ENCODE peak calls at places on chromosome 17, in four cellular contexts. W is ovary, M is H1, K is heart left ventricle. H is an unnamed sample.

GRCh38 chr17:75590849-75591721 is 3.5 kb downstream of the MYO15B start:
- DNase-seq in M (no peak), W (no peak), K (no peak), H (no peak)

GRCh38 chr17:20993863-20994778 is 48.7 kb downstream of the USP22 start:
- DNase-seq in W (no peak), K (no peak), M (no peak), H (no peak)

GRCh38 chr17:61504697-61505096 is 52.5 kb downstream of the TBX4 start:
- DNase-seq in W (no peak), K (no peak), M (no peak), H (no peak)

GRCh38 chr17:51015145-51015558 is 105.5 kb downstream of the SPAG9 start:
- DNase-seq in K (no peak), M (no peak), W (no peak), H (no peak)

GRCh38 chr17:4270746-4271145 is 7.0 kb upstream of the ANKFY1 start:
- DNase-seq in M (no peak), W (no peak), K (no peak), H (no peak)

GRCh38 chr17:16923904-16924700 is 47.8 kb downstream of the TNFRSF13B start:
- DNase-seq in K (no peak), W (no peak), M (no peak), H (no peak)

GRCh38 chr17:46035112-46035818 is 36.2 kb downstream of the STH start:
- DNase-seq in W (no peak), K (no peak), M (no peak), H (no peak)

GRCh38 chr17:21218101-21218500 is 4.1 kb upstream of the TMEM11 start:
- DNase-seq in W (no peak), M (no peak), K (peak), H (no peak)

GRCh38 chr17:82101301-82101715 is 3.3 kb upstream of the FASN start:
- DNase-seq in K (no peak), M (no peak), W (peak), H (peak)

GRCh38 chr17:44360826-44361225 is 2.8 kb downstream of the FAM171A2 start:
- DNase-seq in W (peak), K (no peak), M (no peak), H (no peak)

GRCh38 chr17:61275395-61275794 is 124.2 kb upstream of the TBX2 start:
- DNase-seq in K (no peak), M (no peak), W (no peak), H (no peak)

GRCh38 chr17:78239489-78239931 is 8.1 kb downstream of the TMEM235 start:
- DNase-seq in W (no peak), K (no peak), M (peak), H (no peak)

GRCh38 chr17:72302735-72303134 is 181.9 kb downstream of the SOX9 start:
- DNase-seq in W (no peak), M (no peak), K (no peak), H (no peak)

GRCh38 chr17:78231991-78232759 is 744 bp downstream of the TMEM235 start:
- DNase-seq in W (no peak), M (peak), K (no peak), H (no peak)

GRCh38 chr17:45833826-45834439 is 10.7 kb upstream of the SPPL2C start:
- DNase-seq in M (no peak), K (no peak), W (no peak), H (no peak)

GRCh38 chr17:61208301-61209098 is 191.1 kb upstream of the TBX2 start:
- DNase-seq in K (no peak), W (no peak), M (no peak), H (no peak)

GRCh38 chr17:58760248-58760647 is 4.6 kb downstream of the PPM1E start:
- DNase-seq in K (no peak), W (no peak), M (no peak), H (no peak)

GRCh38 chr17:65131946-65132345 is 5.2 kb upstream of the RGS9 start:
- DNase-seq in K (no peak), W (no peak), M (no peak), H (no peak)

GRCh38 chr17:66633322-66633965 is 201.5 kb upstream of the CACNG5 start:
- DNase-seq in M (no peak), W (no peak), K (no peak), H (no peak)

GRCh38 chr17:35074711-35075707 is 11.5 kb upstream of the RFFL start:
- DNase-seq in M (no peak), K (no peak), W (no peak), H (no peak)

GRCh38 chr17:28324272-28324745 is 5.3 kb downstream of the TMEM97 start:
- DNase-seq in M (peak), W (no peak), K (no peak), H (no peak)

GRCh38 chr17:72713701-72714100 is 378.8 kb downstream of the SLC39A11 start:
- DNase-seq in M (no peak), W (no peak), K (no peak), H (no peak)

GRCh38 chr17:4235372-4236279 is 28.2 kb downstream of the ANKFY1 start:
- DNase-seq in K (no peak), W (no peak), M (no peak), H (peak)

GRCh38 chr17:37493249-37494027 is 3.7 kb downstream of the DUSP14 start:
- DNase-seq in W (no peak), K (no peak), M (no peak), H (no peak)

GRCh38 chr17:57481901-57482300 is 225.6 kb downstream of the MSI2 start:
- DNase-seq in K (no peak), W (no peak), M (no peak), H (no peak)

GRCh38 chr17:83103200-83103937 is 24.0 kb downstream of the METRNL start:
- DNase-seq in K (no peak), W (peak), M (no peak), H (peak)

GRCh38 chr17:83103938-83104311 is 24.5 kb downstream of the METRNL start:
- DNase-seq in W (no peak), M (no peak), K (no peak), H (no peak)

GRCh38 chr17:83100853-83101391 is 21.5 kb downstream of the METRNL start:
- DNase-seq in M (no peak), K (no peak), W (no peak), H (no peak)

GRCh38 chr17:83100220-83100852 is 20.9 kb downstream of the METRNL start:
- DNase-seq in K (no peak), M (no peak), W (no peak), H (no peak)

DNA sequence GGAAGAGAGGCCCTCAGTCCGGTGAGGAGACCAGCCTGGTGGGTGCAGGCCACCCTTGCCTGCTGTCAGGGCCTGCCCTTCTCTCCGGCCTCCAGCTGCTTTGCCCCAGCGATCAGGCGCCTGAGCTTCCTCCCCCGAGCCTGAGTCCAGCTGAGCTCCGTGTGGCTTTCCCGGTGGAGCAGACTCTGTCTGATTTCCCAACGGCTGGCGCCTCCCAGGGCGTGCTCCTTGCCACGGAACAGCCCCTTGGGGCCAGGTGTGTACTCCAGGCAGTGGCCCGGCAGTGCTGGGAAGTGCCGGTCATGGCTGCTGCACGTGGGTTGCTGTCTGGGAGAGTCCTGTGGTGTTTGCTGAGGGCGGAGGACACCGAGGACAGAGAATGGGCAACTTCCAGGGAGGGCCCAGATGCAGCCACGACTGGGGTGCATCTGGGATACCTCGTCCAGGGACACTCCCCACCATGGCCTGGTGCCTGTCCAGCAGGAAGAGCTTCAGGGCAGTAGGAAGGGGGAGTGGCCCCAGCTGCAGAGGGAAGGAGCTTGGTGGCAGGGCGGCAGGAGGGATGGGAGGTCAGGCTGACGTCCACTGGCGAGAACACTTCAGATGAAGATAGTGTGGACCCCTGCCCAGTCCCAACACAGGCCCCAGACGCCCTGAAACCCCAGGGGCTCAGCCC is 22.5 kb downstream of the METRNL start:
- DNase-seq in K (no peak), M (no peak), W (no peak), H (no peak)
- TF ChIP-seq POLR2A in K (no peak), M (no peak), W (no peak), H (no peak)

GRCh38 chr17:38970804-38971203 is 3.6 kb upstream of the FBXO47 start:
- DNase-seq in M (peak), K (no peak), W (no peak), H (no peak)

GRCh38 chr17:38970128-38970527 is 2.9 kb upstream of the FBXO47 start:
- DNase-seq in M (peak), K (no peak), W (no peak), H (no peak)

GRCh38 chr17:38969281-38969680 is 2.1 kb upstream of the FBXO47 start:
- DNase-seq in M (peak), W (no peak), K (no peak), H (no peak)

DNA sequence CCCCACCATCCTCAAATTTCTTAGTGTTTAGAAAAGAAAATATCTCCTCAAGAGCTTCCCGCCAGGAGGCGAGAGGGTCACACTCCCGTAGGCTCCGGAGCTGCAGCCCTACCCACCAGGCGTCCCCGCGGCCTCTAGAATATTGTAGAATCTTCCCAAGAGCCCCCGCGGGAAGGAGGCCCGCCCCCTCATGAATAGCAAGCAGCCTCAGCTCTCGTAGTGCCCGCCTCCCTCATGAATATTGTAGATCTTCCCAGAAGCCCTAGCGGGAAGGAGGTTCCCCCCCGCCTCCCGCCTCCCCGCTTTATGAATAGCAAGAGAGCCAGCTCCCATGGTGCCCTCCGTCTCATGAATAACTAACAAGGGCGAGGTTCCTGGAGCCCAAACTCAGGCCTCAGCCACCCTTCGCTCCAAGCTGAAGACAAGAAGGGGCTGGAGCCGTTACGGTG is at the start of gene FBXO47:
- DNase-seq in W (peak), M (peak), K (peak), H (peak)
- TF ChIP-seq POLR2A in W (peak), M (peak), K (peak), H (peak)

DNA sequence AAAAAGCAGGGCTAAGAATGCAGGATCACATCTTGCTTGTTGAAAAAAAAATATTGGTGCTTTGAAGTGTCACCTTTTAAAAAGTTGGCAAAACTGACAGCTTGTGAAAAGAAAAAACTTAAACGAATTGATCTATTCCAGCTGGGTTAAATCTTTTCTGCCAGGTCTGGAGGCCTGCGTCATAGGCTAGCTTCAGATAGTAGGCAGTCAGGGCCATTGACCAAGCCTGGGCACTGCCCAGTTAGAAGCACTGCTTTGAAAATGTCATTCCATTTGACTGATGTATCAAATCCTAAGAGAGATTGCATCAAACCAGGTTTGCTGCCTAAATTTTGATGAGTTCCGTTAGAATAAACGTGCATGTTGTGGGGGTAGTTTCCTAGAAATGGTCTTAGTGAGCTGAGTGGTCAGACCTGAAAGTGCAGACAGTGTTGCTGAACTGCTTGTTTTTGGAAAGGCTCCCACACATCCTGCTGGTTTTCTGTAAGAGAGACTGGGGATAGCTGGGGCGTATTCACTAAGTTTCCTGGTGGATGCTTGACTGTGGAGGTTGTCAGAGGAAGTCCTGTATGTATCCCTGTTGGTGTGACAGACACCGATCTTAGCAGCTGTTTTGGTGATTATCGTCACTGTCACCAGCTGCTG is 38.8 kb downstream of the NUP88 start:
- DNase-seq in K (no peak), W (no peak), M (no peak), H (no peak)
- TF ChIP-seq POLR2A in K (no peak), W (no peak), M (no peak), H (no peak)

DNA sequence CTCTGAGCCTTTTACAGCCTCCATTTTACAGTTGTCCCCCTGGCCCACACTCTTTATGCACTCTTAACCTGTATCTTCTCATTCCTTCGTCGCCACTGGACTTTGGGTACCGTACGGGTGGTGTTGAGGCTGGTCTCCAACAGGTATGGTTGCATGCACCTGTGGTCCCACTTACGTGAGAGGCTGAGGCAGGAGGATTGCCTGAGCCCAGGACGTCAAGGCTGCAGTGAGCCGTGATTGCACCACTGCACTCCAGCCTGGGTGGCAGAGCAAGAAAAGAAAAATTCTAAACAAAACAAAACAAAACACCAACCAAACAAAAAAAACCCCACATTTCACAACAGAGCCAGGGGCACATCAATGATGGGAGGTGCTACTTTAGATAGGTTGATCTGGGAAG is 14.4 kb upstream of the TMEM98 start:
- DNase-seq in W (no peak), K (no peak), M (no peak), H (no peak)
- TF ChIP-seq POLR2A in W (no peak), K (no peak), M (no peak), H (no peak)

DNA sequence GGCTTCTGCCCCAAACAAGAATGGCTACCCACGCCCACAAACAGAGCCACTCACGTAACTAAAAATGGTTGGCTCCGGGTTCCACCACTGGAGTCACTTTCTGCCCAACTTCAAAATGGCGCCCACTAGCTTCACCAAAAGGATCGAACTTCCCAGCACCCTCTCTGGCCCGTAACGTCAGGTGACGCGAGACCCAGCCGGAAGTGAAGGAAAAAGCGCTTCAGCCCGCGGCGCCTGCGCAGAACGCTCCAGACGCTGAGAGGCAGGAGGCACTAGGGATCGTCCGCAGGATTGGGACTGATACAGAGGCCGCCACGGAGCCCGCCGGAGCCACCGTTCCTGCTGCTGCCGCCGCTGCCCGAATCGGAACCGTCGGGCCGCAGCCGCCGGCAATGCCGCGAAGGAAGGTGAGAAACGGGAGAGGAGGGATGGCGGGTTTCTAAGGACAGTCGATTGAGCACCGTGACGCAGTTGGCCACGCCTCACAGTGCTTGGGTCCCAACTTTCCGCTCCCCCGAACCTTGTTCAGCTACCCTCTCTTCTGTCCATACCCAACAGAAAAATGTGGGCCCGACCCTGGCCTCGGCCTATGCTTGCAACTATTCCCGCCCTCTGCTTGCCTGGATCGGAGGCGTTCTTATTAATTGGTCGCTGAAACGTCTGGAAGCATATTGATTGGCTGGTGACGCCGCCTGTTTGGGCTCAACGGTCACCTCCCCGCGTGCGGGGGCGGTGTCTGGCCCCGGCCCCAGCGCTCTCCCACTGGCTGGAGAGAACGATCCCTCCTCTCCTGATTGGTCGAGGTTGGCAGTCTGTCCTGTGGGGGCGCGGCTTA is at the start of gene KAT7:
- DNase-seq in M (peak), W (peak), K (peak), H (peak)
- TF ChIP-seq POLR2A in M (peak), W (peak), K (peak), H (peak)